ENCODE peak calls at places on chromosomes 13 and 19, in four cellular contexts. One of them, this sample, is unnamed.
A peak's percentile ranks its signal among the peaks of the same experiment; 100 is the strongest.

GRCh38 chr13:51838235-51838846 is 6.6 kb downstream of the TMEM272 start:
- DNase-seq in germinal center: no peak
- DNase-seq in stimulated activated CD4-positive, alpha-beta T cell treated with anti-CD3 and anti-CD28 coated beads, Interleukin-2, amount 100 ng/mL, for 48 hours: no peak
- DNase-seq in upper lobe of right lung: no peak
- DNase-seq in this sample: no peak

GRCh38 chr19:13099073-13099999 is 3.3 kb downstream of the LYL1 start:
- DNase-seq in germinal center: peak; percentile 76
- DNase-seq in stimulated activated CD4-positive, alpha-beta T cell treated with anti-CD3 and anti-CD28 coated beads, Interleukin-2, amount 100 ng/mL, for 48 hours: peak; percentile 69
- DNase-seq in upper lobe of right lung: peak; percentile 91
- DNase-seq in this sample: peak; percentile 81

GRCh38 chr19:27765397-27765796 is 1447.6 kb downstream of the UQCRFS1 start:
- DNase-seq in germinal center: no peak
- DNase-seq in stimulated activated CD4-positive, alpha-beta T cell treated with anti-CD3 and anti-CD28 coated beads, Interleukin-2, amount 100 ng/mL, for 48 hours: no peak
- DNase-seq in upper lobe of right lung: no peak
- DNase-seq in this sample: no peak

GRCh38 chr19:51971624-51972023 is 15.0 kb downstream of the ZNF350 start:
- DNase-seq in germinal center: no peak
- DNase-seq in stimulated activated CD4-positive, alpha-beta T cell treated with anti-CD3 and anti-CD28 coated beads, Interleukin-2, amount 100 ng/mL, for 48 hours: no peak
- DNase-seq in upper lobe of right lung: no peak
- DNase-seq in this sample: no peak

GRCh38 chr19:35587326-35587725 is 1.4 kb downstream of the PMIS2 start:
- DNase-seq in germinal center: no peak
- DNase-seq in stimulated activated CD4-positive, alpha-beta T cell treated with anti-CD3 and anti-CD28 coated beads, Interleukin-2, amount 100 ng/mL, for 48 hours: no peak
- DNase-seq in upper lobe of right lung: no peak
- DNase-seq in this sample: no peak

GRCh38 chr13:91537376-91537775 is 139.0 kb downstream of the GPC5 start:
- DNase-seq in germinal center: no peak
- DNase-seq in stimulated activated CD4-positive, alpha-beta T cell treated with anti-CD3 and anti-CD28 coated beads, Interleukin-2, amount 100 ng/mL, for 48 hours: no peak
- DNase-seq in upper lobe of right lung: no peak
- DNase-seq in this sample: no peak

GRCh38 chr13:106455777-106456176 is 79.7 kb downstream of the EFNB2 start:
- DNase-seq in germinal center: no peak
- DNase-seq in stimulated activated CD4-positive, alpha-beta T cell treated with anti-CD3 and anti-CD28 coated beads, Interleukin-2, amount 100 ng/mL, for 48 hours: no peak
- DNase-seq in upper lobe of right lung: no peak
- DNase-seq in this sample: no peak

GRCh38 chr13:49620170-49620621 is 8.1 kb upstream of the ARL11 start:
- DNase-seq in germinal center: peak; percentile 49
- DNase-seq in stimulated activated CD4-positive, alpha-beta T cell treated with anti-CD3 and anti-CD28 coated beads, Interleukin-2, amount 100 ng/mL, for 48 hours: no peak
- DNase-seq in upper lobe of right lung: no peak
- DNase-seq in this sample: peak; percentile 84

GRCh38 chr13:73618275-73618865 is 515.8 kb downstream of the KLF12 start:
- DNase-seq in germinal center: no peak
- DNase-seq in stimulated activated CD4-positive, alpha-beta T cell treated with anti-CD3 and anti-CD28 coated beads, Interleukin-2, amount 100 ng/mL, for 48 hours: no peak
- DNase-seq in upper lobe of right lung: no peak
- DNase-seq in this sample: no peak

GRCh38 chr13:75321084-75321483 is 160.9 kb downstream of the TBC1D4 start:
- DNase-seq in germinal center: no peak
- DNase-seq in stimulated activated CD4-positive, alpha-beta T cell treated with anti-CD3 and anti-CD28 coated beads, Interleukin-2, amount 100 ng/mL, for 48 hours: no peak
- DNase-seq in upper lobe of right lung: no peak
- DNase-seq in this sample: no peak

GRCh38 chr13:102697264-102697663 is 2.4 kb upstream of the METTL21C start:
- DNase-seq in germinal center: no peak
- DNase-seq in stimulated activated CD4-positive, alpha-beta T cell treated with anti-CD3 and anti-CD28 coated beads, Interleukin-2, amount 100 ng/mL, for 48 hours: no peak
- DNase-seq in upper lobe of right lung: no peak
- DNase-seq in this sample: no peak

GRCh38 chr13:48571121-48571901 is 38.4 kb upstream of the RCBTB2 start:
- DNase-seq in germinal center: no peak
- DNase-seq in stimulated activated CD4-positive, alpha-beta T cell treated with anti-CD3 and anti-CD28 coated beads, Interleukin-2, amount 100 ng/mL, for 48 hours: no peak
- DNase-seq in upper lobe of right lung: no peak
- DNase-seq in this sample: no peak

GRCh38 chr19:3618144-3618810 is 8.3 kb downstream of the CACTIN start:
- DNase-seq in germinal center: peak; percentile 78
- DNase-seq in stimulated activated CD4-positive, alpha-beta T cell treated with anti-CD3 and anti-CD28 coated beads, Interleukin-2, amount 100 ng/mL, for 48 hours: peak; percentile 63
- DNase-seq in upper lobe of right lung: peak; percentile 80
- DNase-seq in this sample: peak; percentile 58

GRCh38 chr13:30353601-30354000 is 46.2 kb upstream of the KATNAL1 start:
- DNase-seq in germinal center: no peak
- DNase-seq in stimulated activated CD4-positive, alpha-beta T cell treated with anti-CD3 and anti-CD28 coated beads, Interleukin-2, amount 100 ng/mL, for 48 hours: no peak
- DNase-seq in upper lobe of right lung: no peak
- DNase-seq in this sample: no peak

GRCh38 chr13:48233097-48233885 is at the start of gene ITM2B:
- DNase-seq in germinal center: peak; percentile 77
- DNase-seq in stimulated activated CD4-positive, alpha-beta T cell treated with anti-CD3 and anti-CD28 coated beads, Interleukin-2, amount 100 ng/mL, for 48 hours: peak; percentile 51
- DNase-seq in upper lobe of right lung: peak; percentile 93
- DNase-seq in this sample: peak; percentile 55

GRCh38 chr13:46639033-46639981 is 86.3 kb downstream of the LRCH1 start:
- DNase-seq in germinal center: no peak
- DNase-seq in stimulated activated CD4-positive, alpha-beta T cell treated with anti-CD3 and anti-CD28 coated beads, Interleukin-2, amount 100 ng/mL, for 48 hours: no peak
- DNase-seq in upper lobe of right lung: no peak
- DNase-seq in this sample: no peak

GRCh38 chr19:47240996-47241918 is 10.3 kb upstream of the BBC3 start:
- DNase-seq in germinal center: peak; percentile 62
- DNase-seq in stimulated activated CD4-positive, alpha-beta T cell treated with anti-CD3 and anti-CD28 coated beads, Interleukin-2, amount 100 ng/mL, for 48 hours: peak; percentile 77
- DNase-seq in upper lobe of right lung: peak; percentile 90
- DNase-seq in this sample: peak; percentile 72

GRCh38 chr13:46389985-46390384 is 2.9 kb upstream of the RUBCNL start:
- DNase-seq in germinal center: peak; percentile 54
- DNase-seq in stimulated activated CD4-positive, alpha-beta T cell treated with anti-CD3 and anti-CD28 coated beads, Interleukin-2, amount 100 ng/mL, for 48 hours: no peak
- DNase-seq in upper lobe of right lung: no peak
- DNase-seq in this sample: peak; percentile 78

GRCh38 chr13:21142766-21143165 is 33.6 kb downstream of the SKA3 start:
- DNase-seq in germinal center: no peak
- DNase-seq in stimulated activated CD4-positive, alpha-beta T cell treated with anti-CD3 and anti-CD28 coated beads, Interleukin-2, amount 100 ng/mL, for 48 hours: no peak
- DNase-seq in upper lobe of right lung: no peak
- DNase-seq in this sample: no peak

GRCh38 chr19:19758164-19758563 is 25.3 kb upstream of the ZNF14 start:
- DNase-seq in germinal center: no peak
- DNase-seq in stimulated activated CD4-positive, alpha-beta T cell treated with anti-CD3 and anti-CD28 coated beads, Interleukin-2, amount 100 ng/mL, for 48 hours: no peak
- DNase-seq in upper lobe of right lung: no peak
- DNase-seq in this sample: no peak

GRCh38 chr19:3360494-3361383 is 5.6 kb upstream of the NFIC start:
- DNase-seq in germinal center: peak; percentile 67
- DNase-seq in stimulated activated CD4-positive, alpha-beta T cell treated with anti-CD3 and anti-CD28 coated beads, Interleukin-2, amount 100 ng/mL, for 48 hours: peak; percentile 69
- DNase-seq in upper lobe of right lung: peak; percentile 89
- DNase-seq in this sample: peak; percentile 80

GRCh38 chr19:48556163-48556562 is 4.2 kb downstream of the SULT2B1 start:
- DNase-seq in germinal center: no peak
- DNase-seq in stimulated activated CD4-positive, alpha-beta T cell treated with anti-CD3 and anti-CD28 coated beads, Interleukin-2, amount 100 ng/mL, for 48 hours: no peak
- DNase-seq in upper lobe of right lung: no peak
- DNase-seq in this sample: no peak

GRCh38 chr19:3821857-3822364 is 35.7 kb upstream of the MATK start:
- DNase-seq in germinal center: peak; percentile 87
- DNase-seq in stimulated activated CD4-positive, alpha-beta T cell treated with anti-CD3 and anti-CD28 coated beads, Interleukin-2, amount 100 ng/mL, for 48 hours: peak; percentile 98
- DNase-seq in upper lobe of right lung: peak; percentile 90
- DNase-seq in this sample: peak; percentile 83

GRCh38 chr19:51226068-51226467 is 1.2 kb downstream of the CD33 start:
- DNase-seq in germinal center: no peak
- DNase-seq in stimulated activated CD4-positive, alpha-beta T cell treated with anti-CD3 and anti-CD28 coated beads, Interleukin-2, amount 100 ng/mL, for 48 hours: no peak
- DNase-seq in upper lobe of right lung: no peak
- DNase-seq in this sample: no peak